ENCODE peak calls at places on chromosomes 2 and 18, in six cellular contexts. One of them, this sample, is unnamed. For H3K27me3, the result is how much of the 10 kb centered on the place peaks cover.

GRCh38 chr2:18047896-18048657 is 169.6 kb downstream of the KCNS3 start:
- DNase-seq in pancreas: no peak
- DNase-seq in breast epithelium: peak
- DNase-seq in brain microvascular endothelial cell: no peak
- DNase-seq in Panc1: no peak
- DNase-seq in psoas muscle: peak
- DNase-seq in this sample: no peak

GRCh38 chr2:232587527-232587926 is 37.0 kb downstream of the EIF4E2 start:
- DNase-seq in Panc1: no peak
- DNase-seq in breast epithelium: no peak
- DNase-seq in psoas muscle: no peak
- DNase-seq in brain microvascular endothelial cell: no peak
- DNase-seq in pancreas: no peak
- DNase-seq in this sample: no peak

GRCh38 chr18:13548106-13548819 is 178.1 kb downstream of the FAM210A start:
- DNase-seq in pancreas: peak
- DNase-seq in brain microvascular endothelial cell: no peak
- DNase-seq in psoas muscle: no peak
- DNase-seq in breast epithelium: no peak
- DNase-seq in Panc1: no peak
- DNase-seq in this sample: no peak

GRCh38 chr2:236162031-236162803 is 6.0 kb downstream of the GBX2 start:
- DNase-seq in psoas muscle: no peak
- DNase-seq in breast epithelium: no peak
- DNase-seq in Panc1: no peak
- DNase-seq in pancreas: no peak
- DNase-seq in brain microvascular endothelial cell: no peak
- DNase-seq in this sample: peak

GRCh38 chr18:12394428-12394827 is 13.3 kb upstream of the PRELID3A start:
- DNase-seq in psoas muscle: no peak
- DNase-seq in Panc1: no peak
- DNase-seq in breast epithelium: no peak
- DNase-seq in brain microvascular endothelial cell: no peak
- DNase-seq in pancreas: no peak
- DNase-seq in this sample: peak

GRCh38 chr2:229920011-229920781 is 1.6 kb downstream of the TRIP12 start:
- DNase-seq in brain microvascular endothelial cell: no peak
- DNase-seq in Panc1: no peak
- DNase-seq in pancreas: no peak
- DNase-seq in breast epithelium: no peak
- DNase-seq in psoas muscle: no peak
- DNase-seq in this sample: peak

GRCh38 chr2:78011251-78011650 is 489.1 kb upstream of the LRRTM4 start:
- DNase-seq in brain microvascular endothelial cell: no peak
- DNase-seq in pancreas: no peak
- DNase-seq in breast epithelium: no peak
- DNase-seq in psoas muscle: no peak
- DNase-seq in Panc1: no peak
- DNase-seq in this sample: no peak

GRCh38 chr18:47594063-47594462 is 336.4 kb downstream of the SMAD2 start:
- DNase-seq in psoas muscle: no peak
- DNase-seq in breast epithelium: no peak
- DNase-seq in Panc1: no peak
- DNase-seq in brain microvascular endothelial cell: no peak
- DNase-seq in pancreas: no peak
- DNase-seq in this sample: no peak

GRCh38 chr2:133434962-133435668 is 133.1 kb downstream of the NCKAP5 start:
- DNase-seq in brain microvascular endothelial cell: peak
- DNase-seq in Panc1: no peak
- DNase-seq in psoas muscle: no peak
- DNase-seq in pancreas: no peak
- DNase-seq in breast epithelium: peak
- DNase-seq in this sample: no peak

GRCh38 chr18:45764000-45764686 is 40.2 kb downstream of the SLC14A1 start:
- DNase-seq in Panc1: no peak
- DNase-seq in pancreas: no peak
- DNase-seq in brain microvascular endothelial cell: no peak
- DNase-seq in breast epithelium: no peak
- DNase-seq in psoas muscle: no peak
- DNase-seq in this sample: no peak

GRCh38 chr2:239291505-239292350 is 109.1 kb downstream of the HDAC4 start:
- DNase-seq in breast epithelium: no peak
- DNase-seq in Panc1: no peak
- DNase-seq in pancreas: no peak
- DNase-seq in brain microvascular endothelial cell: no peak
- DNase-seq in psoas muscle: peak
- DNase-seq in this sample: peak

DNA sequence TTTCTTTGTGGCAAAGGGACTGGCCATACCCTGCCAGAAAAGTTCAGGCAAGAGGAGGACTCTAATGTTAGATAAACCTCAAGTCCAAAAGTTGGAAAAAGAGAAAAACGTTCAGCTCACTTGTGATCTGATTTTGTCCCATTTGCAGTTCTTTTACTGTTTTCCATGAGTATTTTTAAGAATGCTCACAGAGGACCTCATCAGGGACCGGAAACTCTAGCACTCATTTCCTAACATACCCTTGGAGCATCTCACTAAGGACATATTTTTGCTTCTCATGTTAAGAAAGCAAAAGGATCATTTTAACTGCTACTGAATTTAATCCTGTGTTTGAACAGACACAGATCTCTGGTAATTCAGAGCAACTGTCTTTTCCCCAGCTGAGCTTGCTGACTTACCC is 42.5 kb downstream of the COLEC12 start:
- DNase-seq in brain microvascular endothelial cell: no peak
- DNase-seq in pancreas: no peak
- DNase-seq in breast epithelium: no peak
- DNase-seq in Panc1: no peak
- DNase-seq in psoas muscle: no peak
- DNase-seq in this sample: no peak
- H3K4me3 ChIP-seq in brain microvascular endothelial cell: no peak
- H3K4me3 ChIP-seq in pancreas: no peak
- H3K4me3 ChIP-seq in breast epithelium: no peak
- H3K4me3 ChIP-seq in Panc1: no peak
- H3K4me3 ChIP-seq in psoas muscle: no peak
- H3K4me3 ChIP-seq in this sample: no peak

GRCh38 chr2:5690718-5691658 is 1.2 kb upstream of the SOX11 start:
- DNase-seq in Panc1: no peak
- DNase-seq in breast epithelium: no peak
- DNase-seq in pancreas: no peak
- DNase-seq in brain microvascular endothelial cell: peak
- DNase-seq in psoas muscle: no peak
- DNase-seq in this sample: peak
- H3K27me3 ChIP-seq in Panc1: under half
- H3K27me3 ChIP-seq in breast epithelium: half or more
- H3K27me3 ChIP-seq in pancreas: under half
- H3K27me3 ChIP-seq in brain microvascular endothelial cell: under half
- H3K27me3 ChIP-seq in psoas muscle: under half
- H3K27me3 ChIP-seq in this sample: under half

DNA sequence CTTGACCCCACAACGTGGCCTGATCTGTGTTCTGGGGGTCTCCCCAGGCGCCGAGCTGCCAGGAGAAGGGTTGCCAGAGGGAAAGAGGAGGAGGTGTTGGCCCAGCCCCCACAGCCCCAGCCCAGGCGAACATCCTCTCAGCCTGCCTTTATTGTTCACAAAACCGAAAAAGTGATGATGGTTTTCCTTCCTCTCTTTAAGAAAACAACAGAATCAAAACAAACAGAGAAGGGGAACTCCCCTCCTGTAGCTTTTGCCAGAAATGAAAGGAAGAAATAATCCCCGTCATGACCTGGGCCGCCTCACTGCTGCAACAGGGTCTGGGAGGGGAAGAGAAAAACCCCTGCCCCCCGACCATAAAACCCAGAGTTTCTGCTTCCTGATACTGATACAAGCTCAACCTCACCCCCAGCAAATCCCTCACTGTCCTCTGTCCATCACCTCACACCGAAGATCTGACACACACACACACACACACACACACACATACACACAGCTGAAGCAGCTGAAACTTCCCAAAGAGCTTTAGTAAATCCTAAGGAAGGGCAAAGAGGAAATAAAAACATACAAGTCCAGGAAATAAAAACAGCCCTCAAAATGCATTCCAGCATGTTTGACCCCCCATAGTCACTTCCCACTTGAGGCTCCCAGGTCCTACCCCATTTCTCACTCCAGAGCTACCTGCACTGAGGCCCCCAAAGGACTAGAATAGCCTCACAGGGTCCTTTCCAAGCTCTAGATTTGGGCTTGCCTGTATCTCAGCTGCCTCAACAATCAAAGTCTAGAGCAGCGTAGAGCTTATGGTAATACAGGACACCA is 51.8 kb downstream of the ZFP36L2 start:
- DNase-seq in Panc1: no peak
- DNase-seq in breast epithelium: no peak
- DNase-seq in psoas muscle: peak
- DNase-seq in pancreas: no peak
- DNase-seq in brain microvascular endothelial cell: no peak
- DNase-seq in this sample: no peak
- H3K4me3 ChIP-seq in Panc1: no peak
- H3K4me3 ChIP-seq in breast epithelium: no peak
- H3K4me3 ChIP-seq in psoas muscle: no peak
- H3K4me3 ChIP-seq in pancreas: no peak
- H3K4me3 ChIP-seq in brain microvascular endothelial cell: no peak
- H3K4me3 ChIP-seq in this sample: no peak

DNA sequence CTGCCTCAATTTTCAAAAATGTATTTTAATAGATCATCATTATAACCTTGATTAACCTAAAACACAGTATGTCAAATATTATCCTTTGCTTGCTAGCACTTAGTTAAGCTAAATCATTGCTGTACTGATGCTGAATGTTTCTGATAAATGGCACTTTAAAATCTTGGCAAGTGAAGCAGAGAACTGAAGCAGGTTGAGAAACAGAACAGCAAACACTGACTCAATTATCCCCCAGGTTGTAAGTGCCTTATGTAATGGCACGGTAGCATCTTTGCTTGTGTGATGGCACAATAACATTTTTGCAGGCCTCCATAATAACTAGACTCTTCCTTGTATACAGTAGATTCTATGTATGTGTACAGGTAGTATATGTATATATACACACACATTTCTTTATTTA is 33.8 kb downstream of the ARHGAP15 start:
- DNase-seq in psoas muscle: no peak
- DNase-seq in Panc1: no peak
- DNase-seq in brain microvascular endothelial cell: no peak
- DNase-seq in breast epithelium: no peak
- DNase-seq in pancreas: no peak
- DNase-seq in this sample: no peak
- H3K27me3 ChIP-seq in psoas muscle: under half
- H3K27me3 ChIP-seq in Panc1: under half
- H3K27me3 ChIP-seq in brain microvascular endothelial cell: under half
- H3K27me3 ChIP-seq in breast epithelium: under half
- H3K27me3 ChIP-seq in pancreas: under half
- H3K27me3 ChIP-seq in this sample: under half

This sample was measured in H7.